ENCODE peak calls at places on chromosome 11, in ten cellular contexts. B is PC-3, Q is IMR-90, Z is pancreas, M is foreskin melanocyte, H is endothelial cell, A is ACHN, R is left colon, F is GM04504, T is HTR-8/SVneo. W is an unnamed sample.

GRCh38 chr11:112156153-112156552 is 7.7 kb downstream of the IL18 start:
- DNase-seq in Q (peak; percentile 16), Z (no peak), A (no peak), R (no peak), F (no peak), T (no peak), B (no peak), M (no peak), H (no peak), W (no peak)

GRCh38 chr11:1053121-1053901 is 16.8 kb upstream of the MUC6 start:
- DNase-seq in Q (no peak), A (no peak), B (peak; percentile 27), T (no peak), Z (no peak), H (no peak), M (no peak), R (no peak), F (no peak), W (peak; percentile 67)

GRCh38 chr11:61657566-61657965 is 22.6 kb upstream of the DAGLA start:
- DNase-seq in A (no peak), Z (peak; percentile 63), B (peak; percentile 89), T (no peak), R (no peak), H (no peak), M (peak; percentile 43), Q (no peak), F (no peak), W (no peak)

GRCh38 chr11:126781942-126782341 is 218.6 kb downstream of the KIRREL3 start:
- DNase-seq in F (no peak), M (no peak), Q (no peak), B (no peak), A (no peak), R (no peak), H (no peak), T (no peak), Z (no peak), W (no peak)

GRCh38 chr11:119673389-119674336 is 55.3 kb downstream of the NECTIN1 start:
- DNase-seq in B (no peak), Z (no peak), A (peak; percentile 3), R (peak; percentile 48), H (no peak), Q (no peak), M (no peak), T (no peak), F (no peak), W (no peak)

GRCh38 chr11:288328-289144 is at the start of gene PGGHG:
- DNase-seq in R (peak; percentile 76), H (peak; percentile 69), M (no peak), A (peak; percentile 36), Z (peak; percentile 69), F (no peak), T (peak; percentile 81), B (peak; percentile 41), Q (no peak), W (peak; percentile 97)

GRCh38 chr11:69670158-69670845 is 4.9 kb downstream of the LTO1 start:
- DNase-seq in Z (peak; percentile 85), A (peak; percentile 68), T (peak; percentile 93), M (peak; percentile 72), Q (peak; percentile 84), B (peak; percentile 93), F (peak; percentile 71), H (peak; percentile 86), R (peak; percentile 68), W (peak; percentile 95)

GRCh38 chr11:58629857-58630256 is 7.4 kb downstream of the CNTF start:
- DNase-seq in A (peak; percentile 56), H (peak; percentile 18), B (peak; percentile 67), R (no peak), M (peak; percentile 34), F (peak; percentile 17), Q (peak; percentile 71), Z (no peak), T (peak; percentile 45), W (peak; percentile 37)

GRCh38 chr11:11622772-11623531 is 1.1 kb upstream of the GALNT18 start:
- DNase-seq in A (no peak), B (no peak), T (no peak), M (no peak), F (no peak), Q (no peak), Z (no peak), R (peak; percentile 44), H (no peak), W (no peak)

GRCh38 chr11:61973603-61974162 is 6.2 kb upstream of the FTH1 start:
- DNase-seq in T (no peak), Q (no peak), A (no peak), Z (no peak), H (no peak), F (no peak), R (no peak), B (no peak), M (no peak), W (peak; percentile 17)

W was measured in H7.